ENCODE peak calls at places on chromosomes 13 and 19, in nine cellular contexts. Y is HCT116, H is right atrium auricular region, L is lower leg skin, R is dorsolateral prefrontal cortex, V is uterus, X is cardiac muscle cell, E is BJ, W is endodermal cell. B is an unnamed sample.

GRCh38 chr13:93549326-93549855 is 322.8 kb downstream of the GPC6 start:
- DNase-seq in W (peak; percentile 47), Y (no peak), H (no peak), R (no peak), E (no peak), X (no peak), L (no peak), V (no peak), B (no peak)

GRCh38 chr19:42422576-42423461 is 4.4 kb downstream of the LIPE start:
- DNase-seq in W (peak; percentile 74), Y (no peak), R (peak; percentile 57), L (no peak), X (peak; percentile 53), E (no peak), V (no peak), H (no peak), B (no peak)

GRCh38 chr13:60335531-60335930 is 61.5 kb upstream of the TDRD3 start:
- DNase-seq in V (no peak), R (no peak), W (no peak), E (no peak), X (no peak), H (no peak), Y (no peak), L (no peak), B (peak; percentile 39)

GRCh38 chr13:51342706-51343105 is 3.2 kb downstream of the SERPINE3 start:
- DNase-seq in E (no peak), X (no peak), Y (no peak), L (no peak), W (no peak), V (no peak), R (no peak), H (no peak), B (no peak)

GRCh38 chr19:6223461-6224307 is 56.1 kb downstream of the MLLT1 start:
- DNase-seq in R (no peak), V (no peak), H (no peak), Y (no peak), E (no peak), X (no peak), W (no peak), L (peak; percentile 85), B (no peak)

GRCh38 chr13:37386276-37386675 is 212.3 kb downstream of the POSTN start:
- DNase-seq in X (no peak), W (no peak), H (no peak), Y (no peak), R (no peak), E (no peak), V (no peak), L (no peak), B (peak; percentile 18)

GRCh38 chr19:31349160-31349881 is at the start of gene TSHZ3:
- DNase-seq in L (peak; percentile 95), R (no peak), X (peak; percentile 61), Y (no peak), W (peak; percentile 89), E (no peak), V (peak; percentile 86), H (peak; percentile 80), B (peak; percentile 94)

GRCh38 chr13:41500501-41500900 is 43.2 kb downstream of the RGCC start:
- DNase-seq in X (no peak), L (no peak), H (no peak), Y (no peak), W (no peak), E (no peak), V (no peak), R (no peak), B (no peak)

GRCh38 chr19:19860756-19861390 is 4.8 kb upstream of the ZNF253 start:
- DNase-seq in W (peak; percentile 92), Y (no peak), E (no peak), R (no peak), H (no peak), X (peak; percentile 86), V (no peak), L (no peak), B (no peak)

GRCh38 chr13:28468520-28468915 is 26.4 kb downstream of the FLT1 start:
- DNase-seq in W (no peak), V (no peak), R (no peak), X (no peak), H (no peak), L (no peak), E (no peak), Y (no peak), B (no peak)

GRCh38 chr13:114115796-114116195 is 16.6 kb downstream of the RASA3 start:
- DNase-seq in H (no peak), X (no peak), Y (no peak), V (peak; percentile 13), R (peak; percentile 5), E (no peak), W (no peak), L (peak; percentile 76), B (no peak)

GRCh38 chr13:99270503-99270902 is 12.3 kb upstream of the GPR18 start:
- DNase-seq in H (no peak), Y (no peak), V (no peak), L (no peak), X (no peak), R (no peak), E (no peak), W (no peak), B (no peak)

GRCh38 chr19:35142531-35143230 is 374 bp upstream of the FXYD7 start:
- DNase-seq in V (no peak), W (peak; percentile 94), H (no peak), X (peak; percentile 75), Y (no peak), L (no peak), R (no peak), E (no peak), B (no peak)

GRCh38 chr13:98233127-98233526 is 56.1 kb upstream of the RNF113B start:
- DNase-seq in Y (no peak), L (no peak), E (no peak), V (no peak), H (no peak), R (no peak), W (no peak), X (no peak), B (no peak)

GRCh38 chr19:49890349-49891311 is 6.1 kb downstream of the IL4I1 start:
- DNase-seq in V (no peak), Y (no peak), R (no peak), X (peak; percentile 64), W (peak; percentile 93), E (no peak), L (no peak), H (no peak), B (no peak)

GRCh38 chr13:95212962-95213850 is 88.0 kb downstream of the ABCC4 start:
- DNase-seq in Y (no peak), R (no peak), L (peak; percentile 49), W (no peak), V (no peak), H (no peak), X (no peak), E (no peak), B (no peak)

GRCh38 chr13:95204231-95204765 is 97.0 kb downstream of the ABCC4 start:
- DNase-seq in X (no peak), L (no peak), V (no peak), W (no peak), H (no peak), E (no peak), R (no peak), Y (no peak), B (no peak)

GRCh38 chr13:95209109-95209508 is 92.1 kb downstream of the ABCC4 start:
- DNase-seq in Y (no peak), E (no peak), X (no peak), V (no peak), W (no peak), H (no peak), R (no peak), L (peak; percentile 40), B (no peak)

GRCh38 chr13:95206116-95206515 is 95.1 kb downstream of the ABCC4 start:
- DNase-seq in R (no peak), Y (no peak), W (no peak), X (no peak), E (no peak), L (peak; percentile 29), V (no peak), H (no peak), B (no peak)

DNA sequence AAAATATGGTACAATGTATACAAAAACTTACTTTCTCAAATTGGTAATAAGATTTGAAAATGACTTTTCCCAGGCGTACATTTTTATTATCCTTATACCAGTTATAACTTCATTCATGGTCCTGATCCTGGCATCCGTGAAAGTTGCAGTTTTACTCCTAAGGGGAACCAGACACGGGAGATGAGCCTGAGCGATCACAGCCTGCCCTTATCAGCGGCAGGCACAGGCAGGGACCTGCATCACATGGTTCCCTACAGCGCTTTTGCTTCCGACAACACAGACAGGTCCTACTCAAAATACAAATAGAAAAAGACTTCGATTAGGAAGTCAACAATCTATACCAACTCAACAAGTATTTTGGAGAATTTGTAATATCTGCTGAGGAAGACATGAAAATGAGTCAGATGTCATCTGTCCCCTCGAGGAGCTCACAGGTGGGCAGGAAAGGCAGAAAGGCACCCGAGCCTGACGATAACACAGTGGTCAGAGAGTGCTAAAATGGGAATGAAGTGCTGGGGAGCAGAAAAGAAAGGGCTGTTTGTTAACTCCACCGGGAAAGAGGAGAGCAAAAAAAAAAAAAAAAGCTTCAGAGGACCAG is 93.4 kb downstream of the ABCC4 start:
- DNase-seq in Y (no peak), V (no peak), X (no peak), L (peak; percentile 7), H (no peak), E (no peak), R (no peak), W (no peak), B (no peak)
- H3K4me3 ChIP-seq in Y (no peak overlapping the region), V (no peak overlapping the region), X (no peak overlapping the region), L (no peak overlapping the region), H (no peak overlapping the region), E (no peak overlapping the region), R (no peak overlapping the region), W (no peak overlapping the region), B (no peak overlapping the region)

DNA sequence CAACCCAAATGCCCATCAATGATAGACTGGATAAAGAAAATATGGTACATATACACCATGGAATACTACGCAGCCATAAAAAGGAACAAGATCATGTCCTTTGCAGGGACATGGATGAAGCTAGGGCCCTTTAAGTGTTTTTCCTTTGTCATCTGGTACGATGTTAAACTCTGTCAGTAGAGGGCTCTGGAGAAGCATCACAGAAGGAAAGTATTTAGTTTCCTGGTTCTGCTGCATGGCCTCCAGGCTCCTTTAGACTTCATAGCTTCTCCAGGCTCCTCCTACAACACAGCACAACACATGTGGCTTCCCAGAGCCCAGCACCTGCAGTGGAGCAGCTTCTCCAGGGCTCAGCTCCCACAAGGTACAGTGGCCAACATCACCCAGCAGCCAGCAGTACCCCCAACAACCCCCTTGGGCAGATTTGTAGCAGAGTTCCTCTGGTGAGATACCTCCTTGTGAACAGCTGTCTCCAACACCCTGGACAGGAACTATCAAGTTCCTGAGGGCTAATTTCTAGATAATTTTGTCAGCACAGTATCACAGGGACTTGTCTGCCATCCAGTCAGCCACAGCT is 63.4 kb downstream of the KCTD12 start:
- DNase-seq in R (no peak), E (no peak), L (no peak), V (no peak), W (no peak), X (no peak), H (no peak), Y (no peak), B (no peak)
- TF ChIP-seq CTCF in R (no peak), E (peak; percentile 39), L (no peak), V (no peak), W (peak; percentile 47), X (peak; percentile 33), H (no peak), Y (no peak), B (peak; percentile 13)

GRCh38 chr13:111209613-111210012 is 94.5 kb downstream of the ARHGEF7 start:
- DNase-seq in X (no peak), V (no peak), L (no peak), W (no peak), E (no peak), Y (no peak), R (peak; percentile 69), H (no peak), B (no peak)
- H3K4me3 ChIP-seq in X (no peak overlapping the region), V (no peak overlapping the region), L (no peak overlapping the region), W (no peak overlapping the region), E (no peak overlapping the region), Y (no peak overlapping the region), R (peak overlapping the region; percentile 37), H (no peak overlapping the region), B (no peak overlapping the region)

GRCh38 chr19:48498922-48499321 is 12.7 kb downstream of the LMTK3 start:
- DNase-seq in V (no peak), L (no peak), R (no peak), Y (no peak), H (no peak), W (no peak), E (no peak), X (no peak), B (no peak)
- TF ChIP-seq CTCF in V (no peak), L (no peak), R (no peak), Y (no peak), H (no peak), W (no peak), E (no peak), X (no peak), B (no peak)